ENCODE peak calls at places on chromosome 6, in ten cellular contexts. E is COR-L47, S is NCI-H187, A is RCC 7860, J is pons, D is mucosa of gallbladder, U is amniotic stem cell, X is NCI-H1092 treated with DMSO at 0.1 percent for 48 hours, N is kidney tubule cell, B is head of caudate nucleus. W is an unnamed sample.

GRCh38 chr6:119137194-119138072 is 59.0 kb upstream of the FAM184A start:
- DNase-seq in E (no peak), B (no peak), N (no peak), D (no peak), J (no peak), U (no peak), S (no peak), X (no peak), A (no peak), W (peak; percentile 74)

GRCh38 chr6:53361549-53362031 is 12.8 kb upstream of the ELOVL5 start:
- DNase-seq in X (peak; percentile 17), A (peak; percentile 53), N (peak; percentile 77), S (no peak), B (peak; percentile 52), D (no peak), E (no peak), J (peak; percentile 5), U (no peak), W (peak; percentile 53)

GRCh38 chr6:113876654-113877053 is 19.5 kb downstream of the MARCKS start:
- DNase-seq in X (no peak), S (no peak), B (no peak), A (no peak), N (no peak), D (no peak), E (no peak), U (no peak), J (no peak), W (no peak)

GRCh38 chr6:42960243-42961019 is at the start of gene GNMT:
- DNase-seq in E (peak; percentile 64), S (peak; percentile 24), A (no peak), N (peak; percentile 62), D (peak; percentile 54), J (no peak), X (peak; percentile 59), U (no peak), B (no peak), W (peak; percentile 65)

GRCh38 chr6:96151707-96152106 is 135.9 kb downstream of the FUT9 start:
- DNase-seq in S (no peak), U (no peak), D (no peak), B (no peak), N (no peak), E (no peak), A (no peak), X (no peak), J (no peak), W (no peak)

GRCh38 chr6:99520855-99521556 is 5.8 kb upstream of the USP45 start:
- DNase-seq in S (peak; percentile 61), D (peak; percentile 82), U (peak; percentile 87), N (peak; percentile 90), B (peak; percentile 91), A (peak; percentile 73), X (peak; percentile 75), J (peak; percentile 81), E (peak; percentile 79), W (peak; percentile 86)

GRCh38 chr6:36028887-36029324 is 1.3 kb downstream of the MAPK14 start:
- DNase-seq in A (peak; percentile 48), B (peak; percentile 82), S (no peak), D (peak; percentile 69), N (peak; percentile 80), E (peak; percentile 15), X (peak; percentile 2), U (peak; percentile 34), J (peak; percentile 56), W (peak; percentile 82)

GRCh38 chr6:26571592-26572296 is 25.0 kb upstream of the ABT1 start:
- DNase-seq in E (peak; percentile 82), D (peak; percentile 47), U (peak; percentile 73), X (peak; percentile 79), B (peak; percentile 83), A (peak; percentile 96), N (peak; percentile 94), S (peak; percentile 35), J (peak; percentile 80), W (peak; percentile 89)

GRCh38 chr6:149925974-149926777 is 3.3 kb upstream of the RAET1G start:
- DNase-seq in X (peak; percentile 50), S (peak; percentile 64), N (peak; percentile 79), E (peak; percentile 51), B (peak; percentile 90), J (peak; percentile 64), U (peak; percentile 58), A (peak; percentile 32), D (peak; percentile 91), W (peak; percentile 90)

GRCh38 chr6:106339334-106340029 is 13.9 kb upstream of the ATG5 start:
- DNase-seq in J (peak; percentile 76), N (peak; percentile 89), X (peak; percentile 48), B (peak; percentile 84), A (peak; percentile 76), S (peak; percentile 5), E (no peak), D (peak; percentile 48), U (peak; percentile 67), W (peak; percentile 87)

GRCh38 chr6:140061422-140062041 is 687.1 kb upstream of the CITED2 start:
- DNase-seq in J (no peak), B (no peak), X (no peak), S (no peak), A (no peak), U (no peak), E (no peak), N (no peak), D (no peak), W (no peak)

GRCh38 chr6:21240709-21241108 is 352.8 kb upstream of the SOX4 start:
- DNase-seq in B (no peak), J (no peak), S (no peak), E (no peak), N (no peak), U (no peak), A (no peak), D (no peak), X (no peak), W (peak; percentile 27)

GRCh38 chr6:24864345-24864744 is 65.6 kb upstream of the ARMH2 start:
- DNase-seq in E (no peak), X (peak; percentile 23), U (no peak), N (no peak), S (no peak), B (no peak), J (no peak), A (no peak), D (no peak), W (no peak)

GRCh38 chr6:71967436-71967835 is 81.1 kb downstream of the RIMS1 start:
- DNase-seq in E (no peak), J (no peak), D (no peak), N (peak; percentile 59), B (no peak), A (no peak), X (no peak), S (no peak), U (no peak), W (peak; percentile 14)

GRCh38 chr6:158770533-158770932 is 48.6 kb downstream of the EZR start:
- DNase-seq in D (no peak), U (no peak), N (no peak), B (no peak), A (no peak), J (no peak), X (peak; percentile 62), S (no peak), E (no peak), W (no peak)

GRCh38 chr6:25138024-25138696 is 141.0 kb upstream of the CARMIL1 start:
- DNase-seq in J (peak; percentile 74), U (peak; percentile 41), S (no peak), A (peak; percentile 20), X (no peak), E (peak; percentile 35), N (peak; percentile 56), B (peak; percentile 63), D (peak; percentile 51), W (peak; percentile 84)

GRCh38 chr6:36120539-36120938 is 9.8 kb upstream of the MAPK13 start:
- DNase-seq in U (no peak), N (peak; percentile 4), J (no peak), A (no peak), D (no peak), X (no peak), S (no peak), B (peak; percentile 52), E (peak; percentile 4), W (no peak)

GRCh38 chr6:32191696-32192607 is 491 bp downstream of the GPSM3 start:
- DNase-seq in D (no peak), B (no peak), S (no peak), A (no peak), E (no peak), N (no peak), X (no peak), J (no peak), U (no peak), W (no peak)